ENCODE peak calls at places on chromosomes 2 and 18, in nine cellular contexts. B is adrenal gland; K is BJ; X is EH; C is NCI-H510A; Z is ovary; Q is right cardiac atrium; N is stimulated activated CD4-positive, alpha-beta T cell treated with anti-CD3 and anti-CD28 coated beads, TNF-alpha, amount 100 ng/mL, for 4 hours; S is AG10803. D is an unnamed sample.

GRCh38 chr2:230899786-230900185 is 25.3 kb downstream of the GPR55 start:
- DNase-seq in X (no peak), C (no peak), K (no peak), B (peak; percentile 1), Z (no peak), S (no peak), N (no peak), Q (no peak), D (peak; percentile 24)

GRCh38 chr2:173550143-173550542 is 195.5 kb downstream of the CDCA7 start:
- DNase-seq in Z (no peak), C (no peak), K (peak; percentile 84), B (no peak), S (peak; percentile 87), N (no peak), Q (no peak), X (peak; percentile 91), D (no peak)

GRCh38 chr2:207239754-207240494 is 74.2 kb upstream of the KLF7 start:
- DNase-seq in Q (no peak), K (no peak), S (peak; percentile 79), N (no peak), Z (no peak), X (peak; percentile 84), B (no peak), C (peak; percentile 15), D (no peak)

GRCh38 chr2:218149865-218150264 is 16.9 kb downstream of the CXCR1 start:
- DNase-seq in N (no peak), X (no peak), S (no peak), K (no peak), Q (no peak), Z (no peak), C (no peak), B (no peak), D (no peak)

GRCh38 chr2:240255811-240256703 is 115.6 kb upstream of the OTOS start:
- DNase-seq in Z (no peak), B (no peak), K (no peak), C (no peak), N (no peak), Q (peak; percentile 45), X (no peak), S (no peak), D (no peak)

GRCh38 chr18:48781041-48781989 is 169.4 kb downstream of the SMAD7 start:
- DNase-seq in X (peak; percentile 73), Z (peak; percentile 76), K (no peak), C (no peak), B (peak; percentile 74), N (no peak), S (peak; percentile 46), Q (peak; percentile 100), D (no peak)

GRCh38 chr2:47119001-47119400 is 36.1 kb downstream of the STPG4 start:
- DNase-seq in Z (no peak), Q (no peak), B (no peak), X (peak; percentile 95), C (no peak), S (peak; percentile 71), N (no peak), K (peak; percentile 55), D (no peak)

GRCh38 chr2:28226558-28226957 is 166.1 kb upstream of the FOSL2 start:
- DNase-seq in Z (no peak), X (no peak), S (no peak), B (no peak), C (no peak), K (no peak), N (no peak), Q (no peak), D (no peak)

GRCh38 chr2:138670734-138671133 is 109.5 kb downstream of the NXPH2 start:
- DNase-seq in Z (no peak), B (no peak), X (no peak), Q (no peak), N (no peak), C (no peak), K (no peak), S (no peak), D (no peak)

GRCh38 chr2:129103922-129104878 is 785.5 kb upstream of the HS6ST1 start:
- DNase-seq in K (no peak), B (no peak), Q (no peak), N (no peak), C (peak; percentile 19), S (no peak), X (no peak), Z (no peak), D (no peak)

GRCh38 chr2:189698020-189698887 is 23.8 kb downstream of the ANKAR start:
- DNase-seq in S (peak; percentile 56), C (no peak), Z (no peak), K (peak; percentile 16), X (peak; percentile 60), Q (no peak), N (no peak), B (peak; percentile 49), D (no peak)

GRCh38 chr2:174383796-174384195 is 11.7 kb upstream of the SCRN3 start:
- DNase-seq in X (no peak), C (no peak), Z (no peak), K (no peak), S (no peak), B (no peak), N (no peak), Q (no peak), D (no peak)

GRCh38 chr2:134771313-134771801 is 52.6 kb upstream of the TMEM163 start:
- DNase-seq in X (no peak), Z (no peak), Q (no peak), K (no peak), C (no peak), S (no peak), B (no peak), N (no peak), D (no peak)

GRCh38 chr18:78704960-78705600 is 274.5 kb upstream of the SALL3 start:
- DNase-seq in C (no peak), N (no peak), S (no peak), Z (no peak), Q (no peak), B (no peak), K (no peak), X (no peak), D (no peak)

GRCh38 chr2:68317971-68318685 is 1.6 kb downstream of the CNRIP1 start:
- DNase-seq in B (no peak), X (peak; percentile 27), S (no peak), Z (peak; percentile 12), Q (peak; percentile 30), N (no peak), K (no peak), C (no peak), D (no peak)

GRCh38 chr18:59070181-59070912 is 69.3 kb upstream of the SEC11C start:
- DNase-seq in N (peak; percentile 47), S (peak; percentile 76), C (peak; percentile 66), K (no peak), X (peak; percentile 84), Z (peak; percentile 73), B (peak; percentile 78), Q (peak; percentile 95), D (peak; percentile 83)

GRCh38 chr2:119267604-119268003 is 44.0 kb downstream of the STEAP3 start:
- DNase-seq in N (no peak), C (no peak), Q (no peak), K (no peak), Z (no peak), B (no peak), S (no peak), X (no peak), D (no peak)

GRCh38 chr2:234289789-234290188 is 207.1 kb downstream of the ARL4C start:
- DNase-seq in S (peak; percentile 87), C (no peak), Q (no peak), B (no peak), Z (no peak), X (peak; percentile 87), N (no peak), K (no peak), D (peak; percentile 60)

GRCh38 chr18:62452280-62452824 is 70.5 kb upstream of the ZCCHC2 start:
- DNase-seq in K (no peak), Z (no peak), C (no peak), B (no peak), S (peak; percentile 27), X (no peak), N (no peak), Q (no peak), D (no peak)

GRCh38 chr18:40877096-40877495 is 1077.9 kb upstream of the PIK3C3 start:
- DNase-seq in B (no peak), Z (no peak), X (peak; percentile 89), K (peak; percentile 31), Q (no peak), N (no peak), C (no peak), S (peak; percentile 85), D (no peak)

GRCh38 chr2:163466583-163466982 is 269.2 kb downstream of the FIGN start:
- DNase-seq in Z (no peak), Q (no peak), N (no peak), X (no peak), S (no peak), K (no peak), C (no peak), B (no peak), D (no peak)

GRCh38 chr2:24333019-24333540 is 27.3 kb downstream of the ITSN2 start:
- DNase-seq in N (no peak), B (no peak), C (no peak), Q (no peak), Z (no peak), K (no peak), S (no peak), X (no peak), D (no peak)

GRCh38 chr18:4734021-4734420 is 278.9 kb upstream of the DLGAP1 start:
- DNase-seq in Z (no peak), K (no peak), Q (no peak), N (no peak), S (no peak), B (no peak), C (no peak), X (no peak), D (no peak)

GRCh38 chr2:85357736-85358135 is 3.2 kb downstream of the ELMOD3 start:
- DNase-seq in S (no peak), N (no peak), X (no peak), B (no peak), Q (no peak), K (no peak), Z (no peak), C (no peak), D (no peak)

GRCh38 chr2:190863946-190864345 is 16.7 kb upstream of the GLS start:
- DNase-seq in N (no peak), B (no peak), S (peak; percentile 58), X (peak; percentile 75), Z (no peak), C (peak; percentile 94), K (no peak), Q (no peak), D (no peak)

D was measured in activated CD4-positive, CD25-positive, alpha-beta regulatory T cell treated with anti-CD3 and anti-CD28 coated beads, Interleukin-2, amount 50 U/mL, for 72 hours.